ENCODE peak calls at places on chromosome 22, in four cellular contexts. P is GM23338, O is suprapubic skin, B is pancreas. R is an unnamed sample. For H3K36me3 and H3K27me3, the result is how much of the 10 kb centered on the place peaks cover.

GRCh38 chr22:25021976-25022711 is 69.6 kb downstream of the KIAA1671 start:
- DNase-seq in O (no peak), B (peak), P (no peak), R (no peak)

GRCh38 chr22:27242917-27243589 is 558.5 kb downstream of the MN1 start:
- DNase-seq in P (no peak), B (peak), O (no peak), R (no peak)

GRCh38 chr22:43946391-43946680 is 8.9 kb upstream of the SAMM50 start:
- DNase-seq in B (no peak), O (no peak), P (no peak), R (no peak)

GRCh38 chr22:37032535-37033460 is 13.3 kb downstream of the MPST start:
- DNase-seq in P (peak), O (no peak), B (peak), R (peak)

GRCh38 chr22:36365020-36365411 is 22.8 kb downstream of the MYH9 start:
- DNase-seq in B (no peak), P (no peak), O (no peak), R (peak)

GRCh38 chr22:40450651-40451050 is 80.3 kb downstream of the SGSM3 start:
- DNase-seq in B (no peak), P (no peak), O (no peak), R (no peak)

GRCh38 chr22:36938886-36939285 is 25.5 kb downstream of the CSF2RB start:
- DNase-seq in B (no peak), O (peak), P (no peak), R (no peak)

GRCh38 chr22:39252461-39253391 is 7.9 kb upstream of the PDGFB start:
- DNase-seq in P (peak), O (no peak), B (no peak), R (no peak)

GRCh38 chr22:45828836-45829235 is 148.1 kb downstream of the WNT7B start:
- DNase-seq in O (no peak), P (no peak), B (no peak), R (no peak)

GRCh38 chr22:28151241-28151640 is 232.2 kb upstream of the PITPNB start:
- DNase-seq in B (no peak), P (no peak), O (no peak), R (no peak)

GRCh38 chr22:35116269-35116668 is 50.3 kb downstream of the ISX start:
- DNase-seq in B (no peak), O (no peak), P (no peak), R (no peak)

GRCh38 chr22:36144886-36145541 is 15.5 kb downstream of the APOL3 start:
- DNase-seq in B (peak), O (no peak), P (peak), R (peak)

GRCh38 chr22:25700996-25701815 is 40.8 kb upstream of the MYO18B start:
- DNase-seq in O (no peak), P (no peak), B (no peak), R (no peak)

GRCh38 chr22:39478461-39478860 is 21.6 kb downstream of the MGAT3 start:
- DNase-seq in O (no peak), B (peak), P (peak), R (no peak)

GRCh38 chr22:36360011-36360410 is 27.8 kb downstream of the MYH9 start:
- DNase-seq in O (no peak), B (no peak), P (peak), R (no peak)

GRCh38 chr22:17939579-17939978 is 84.8 kb downstream of the MICAL3 start:
- DNase-seq in O (no peak), P (no peak), B (no peak), R (no peak)

GRCh38 chr22:44032126-44032730 is 8.1 kb downstream of the PARVB start:
- DNase-seq in P (no peak), O (no peak), B (no peak), R (no peak)

GRCh38 chr22:35630387-35630793 is 13.3 kb upstream of the MB start:
- DNase-seq in B (no peak), P (peak), O (no peak), R (peak)

GRCh38 chr22:39097098-39098020 is at the start of gene APOBEC3H:
- DNase-seq in O (no peak), P (no peak), B (no peak), R (peak)

GRCh38 chr22:35317680-35318290 is 18.1 kb downstream of the TOM1 start:
- DNase-seq in P (no peak), B (no peak), O (no peak), R (no peak)

GRCh38 chr22:20238567-20239062 is 29.5 kb downstream of the RTN4R start:
- DNase-seq in B (peak), O (no peak), P (peak), R (peak)

GRCh38 chr22:26565181-26565580 is 24.8 kb downstream of the TPST2 start:
- DNase-seq in P (no peak), O (no peak), B (peak), R (no peak)

GRCh38 chr22:17569971-17570511 is 6.7 kb downstream of the SLC25A18 start:
- DNase-seq in B (no peak), O (no peak), P (no peak), R (peak)

GRCh38 chr22:29635734-29636357 is 32.4 kb downstream of the NF2 start:
- DNase-seq in B (no peak), O (no peak), P (peak), R (no peak)

GRCh38 chr22:37021710-37022482 is 2.4 kb downstream of the MPST start:
- DNase-seq in B (no peak), O (no peak), P (peak), R (no peak)

GRCh38 chr22:26416670-26417270 is 12.3 kb upstream of the ASPHD2 start:
- DNase-seq in B (no peak), P (peak), O (no peak), R (no peak)

GRCh38 chr22:40181323-40181722 is 3.6 kb downstream of the TNRC6B start:
- DNase-seq in O (no peak), B (no peak), P (no peak), R (no peak)

GRCh38 chr22:44569516-44569915 is 71.5 kb upstream of the RTL6 start:
- DNase-seq in B (no peak), P (no peak), O (peak), R (no peak)

GRCh38 chr22:42585096-42585495 is 29.6 kb downstream of the POLDIP3 start:
- DNase-seq in P (no peak), O (no peak), B (no peak), R (no peak)
- H3K36me3 ChIP-seq in P (under half), O (half or more), B (half or more), R (under half)

DNA sequence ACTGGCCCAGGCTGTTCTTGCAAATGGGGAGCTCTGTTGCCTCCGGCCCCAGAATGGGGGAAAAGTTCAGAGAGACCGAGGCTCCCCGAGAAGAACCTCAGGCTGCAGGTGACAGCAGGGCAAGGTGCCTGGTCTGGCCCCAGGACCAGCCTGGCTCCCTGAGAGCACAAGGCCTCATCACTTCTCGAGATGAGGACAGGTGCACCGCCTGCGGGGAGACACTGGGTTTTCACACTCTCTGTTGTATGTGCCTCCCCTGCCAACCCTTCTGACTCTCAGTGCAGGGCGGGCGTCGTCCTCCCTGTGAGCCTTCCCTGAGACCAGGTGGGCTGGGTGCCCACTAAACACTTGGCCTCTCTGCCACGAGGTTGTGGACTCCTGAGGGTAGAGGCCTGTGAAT is 102.2 kb downstream of the BCR start:
- DNase-seq in O (no peak), P (no peak), B (no peak), R (no peak)
- H3K27me3 ChIP-seq in O (under half), P (under half), B (under half), R (under half)

GRCh38 chr22:19066531-19067271 is 55.5 kb downstream of the DGCR2 start:
- DNase-seq in B (no peak), O (peak), P (no peak), R (peak)

GRCh38 chr22:19064354-19065054 is 57.7 kb downstream of the DGCR2 start:
- DNase-seq in B (no peak), P (no peak), O (peak), R (no peak)

GRCh38 chr22:19065929-19066328 is 56.3 kb downstream of the DGCR2 start:
- DNase-seq in O (peak), P (no peak), B (no peak), R (no peak)

GRCh38 chr22:19063581-19064353 is 58.4 kb downstream of the DGCR2 start:
- DNase-seq in O (peak), P (no peak), B (no peak), R (no peak)

DNA sequence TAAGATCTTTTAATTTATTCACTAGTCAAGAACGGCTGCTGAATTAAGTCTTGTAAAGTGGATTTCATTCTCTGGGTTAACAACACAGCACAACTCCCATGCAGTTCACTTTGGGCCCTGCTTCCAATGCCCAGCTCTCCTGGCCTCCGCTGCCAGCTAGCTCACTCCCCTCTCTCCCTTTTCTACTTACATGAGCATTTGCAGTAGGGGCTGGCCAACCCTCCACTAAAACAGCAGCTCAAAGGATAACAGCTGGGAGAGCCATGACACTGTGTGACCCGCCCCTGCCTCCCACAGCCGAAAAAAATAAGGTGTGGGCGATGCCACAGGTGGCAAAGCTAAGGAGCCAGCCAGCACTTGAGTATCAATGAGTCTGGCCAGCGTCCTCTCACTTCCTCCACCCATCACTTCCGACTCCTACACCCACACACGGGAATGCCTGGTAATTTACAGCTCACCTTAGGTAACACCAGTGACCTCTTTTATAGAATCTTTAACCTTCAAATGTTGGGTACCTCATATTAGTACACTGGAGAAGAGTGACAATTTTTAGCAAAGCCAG is 56.8 kb downstream of the DGCR2 start:
- DNase-seq in O (peak), B (no peak), P (no peak), R (no peak)
- H3K36me3 ChIP-seq in O (half or more), B (under half), P (under half), R (under half)

DNA sequence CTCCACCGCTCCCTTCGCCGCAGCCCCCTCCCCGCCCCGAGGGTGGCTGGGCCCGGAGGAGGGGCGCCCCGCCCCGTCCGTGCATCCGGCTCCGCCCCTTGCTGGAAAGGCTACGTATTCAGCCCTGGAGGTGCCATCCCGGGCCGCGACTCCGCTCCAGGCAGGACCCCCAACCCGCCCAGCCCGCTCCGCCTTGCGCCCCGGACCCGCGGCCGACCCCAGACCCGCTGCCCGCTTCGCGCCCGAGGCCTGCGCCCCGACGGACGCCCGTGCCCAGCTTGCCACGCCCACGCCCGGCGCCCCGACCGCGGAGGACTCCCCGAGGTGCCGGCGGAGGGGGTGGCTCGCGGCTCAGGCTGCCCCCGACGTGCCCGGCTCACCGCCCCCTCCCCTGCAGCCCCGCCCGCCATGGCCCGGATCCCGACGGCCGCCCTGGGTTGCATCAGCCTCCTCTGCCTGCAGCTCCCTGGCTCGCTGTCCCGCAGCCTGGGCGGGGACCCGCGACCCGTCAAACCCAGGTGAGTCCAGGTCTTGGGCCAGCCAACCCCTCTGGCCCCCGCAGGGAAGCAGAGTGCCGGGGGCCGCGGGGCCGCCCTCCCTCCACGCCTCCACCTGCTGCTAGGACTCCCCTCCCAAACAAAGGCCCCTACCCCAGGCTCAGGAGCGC is at the start of gene ADM2:
- DNase-seq in B (peak), P (peak), O (no peak), R (no peak)
- H3K27me3 ChIP-seq in B (under half), P (under half), O (half or more), R (under half)

GRCh38 chr22:31753634-31754471 is at the start of gene DEPDC5:
- DNase-seq in P (peak), O (peak), B (peak), R (peak)

GRCh38 chr22:31749636-31750364 is at the start of gene PRR14L:
- DNase-seq in B (peak), P (peak), O (peak), R (peak)

GRCh38 chr22:31750365-31751284 is 693 bp upstream of the PRR14L start:
- DNase-seq in O (no peak), B (no peak), P (no peak), R (no peak)

GRCh38 chr22:31753005-31753633 is 700 bp upstream of the DEPDC5 start:
- DNase-seq in B (peak), P (peak), O (no peak), R (peak)

DNA sequence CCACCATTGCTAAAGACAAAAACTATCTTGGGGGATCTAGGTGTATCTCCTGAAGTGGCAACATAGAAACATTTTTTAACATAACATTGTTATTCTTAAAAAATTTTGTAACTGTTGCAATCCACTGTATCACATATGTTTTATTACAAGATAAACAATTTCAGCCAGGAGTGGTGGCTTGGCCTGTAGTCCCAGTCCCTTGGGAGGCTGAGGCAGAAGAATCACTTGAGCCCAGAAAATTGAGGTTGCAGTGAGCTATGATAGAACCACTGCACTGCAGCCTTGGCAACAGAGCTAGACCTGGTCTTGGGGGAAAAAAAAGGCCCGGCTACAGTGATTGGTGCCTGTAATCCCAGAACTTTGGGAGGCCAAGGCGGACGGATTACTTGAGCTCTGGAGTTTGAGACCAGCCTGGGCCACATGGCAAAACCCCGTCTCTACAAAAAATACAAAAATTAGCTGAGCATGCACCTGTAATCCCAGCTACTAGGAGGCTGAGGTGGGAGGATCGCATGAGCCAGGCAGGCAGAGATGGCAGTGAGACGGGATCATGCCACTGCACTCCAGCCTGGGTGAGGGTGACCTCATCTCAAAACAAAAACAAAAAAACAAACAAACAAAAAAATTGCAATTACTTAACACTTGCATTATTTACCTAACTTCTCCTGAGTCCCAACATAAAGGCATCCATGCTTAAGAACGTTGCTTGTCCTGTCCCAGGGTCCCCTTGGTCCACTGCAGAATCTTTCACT is 1.5 kb upstream of the DEPDC5 start:
- DNase-seq in P (no peak), O (no peak), B (no peak), R (no peak)
- H3K36me3 ChIP-seq in P (under half), O (under half), B (under half), R (under half)

GRCh38 chr22:33272866-33273265 is 214.7 kb upstream of the SYN3 start:
- DNase-seq in B (no peak), P (no peak), O (no peak), R (no peak)
- H3K27me3 ChIP-seq in B (under half), P (under half), O (under half), R (under half)

GRCh38 chr22:46917702-46918101 is 155.3 kb downstream of the TBC1D22A start:
- DNase-seq in P (no peak), B (no peak), O (no peak), R (no peak)
- H3K36me3 ChIP-seq in P (under half), B (under half), O (under half), R (under half)

GRCh38 chr22:49100316-49100715 is 727.4 kb downstream of the BRD1 start:
- DNase-seq in B (no peak), P (no peak), O (no peak), R (no peak)

GRCh38 chr22:49102367-49102766 is 725.3 kb downstream of the BRD1 start:
- DNase-seq in O (no peak), B (no peak), P (no peak), R (no peak)

GRCh38 chr22:49101225-49101624 is 726.4 kb downstream of the BRD1 start:
- DNase-seq in O (no peak), B (no peak), P (no peak), R (no peak)

GRCh38 chr22:49100764-49101163 is 726.9 kb downstream of the BRD1 start:
- DNase-seq in O (no peak), B (no peak), P (no peak), R (no peak)

DNA sequence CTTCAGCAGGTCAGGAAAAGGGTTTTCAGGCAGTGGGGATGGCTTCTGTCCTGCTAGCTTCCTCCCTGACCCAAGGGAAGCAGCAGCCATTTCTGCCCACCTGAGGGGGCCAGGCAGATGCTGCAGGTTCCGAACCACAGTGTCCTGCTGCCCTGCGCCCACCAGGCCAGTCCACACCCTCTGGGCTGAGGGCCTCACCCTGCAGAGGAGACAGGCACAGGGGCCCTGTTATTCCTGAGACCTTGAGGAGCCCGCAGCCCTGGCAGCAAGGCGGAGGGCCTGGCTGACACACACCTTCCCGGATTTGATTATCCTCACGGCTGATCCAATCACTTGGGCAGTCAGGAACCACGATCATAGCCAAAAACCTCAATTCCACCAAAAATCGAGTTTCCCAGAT is 725.8 kb downstream of the BRD1 start:
- DNase-seq in P (no peak), B (no peak), O (no peak), R (no peak)
- H3K27me3 ChIP-seq in P (under half), B (under half), O (under half), R (under half)

GRCh38 chr22:21964918-21965484 is 12.4 kb upstream of the PPM1F start:
- DNase-seq in B (no peak), P (no peak), O (no peak), R (no peak)

GRCh38 chr22:21963790-21964211 is 11.2 kb upstream of the PPM1F start:
- DNase-seq in B (no peak), P (no peak), O (no peak), R (no peak)

GRCh38 chr22:21963286-21963685 is 10.6 kb upstream of the PPM1F start:
- DNase-seq in P (no peak), O (no peak), B (no peak), R (no peak)

GRCh38 chr22:21965762-21966288 is 13.2 kb upstream of the PPM1F start:
- DNase-seq in P (no peak), O (no peak), B (no peak), R (no peak)

GRCh38 chr22:21964234-21964633 is 11.6 kb upstream of the PPM1F start:
- DNase-seq in P (no peak), O (no peak), B (no peak), R (no peak)
- H3K36me3 ChIP-seq in P (under half), O (half or more), B (under half), R (under half)